ENCODE peak calls at places on chromosomes 6 and 20, in seven cellular contexts. D, V, O, R, G, L and N are unnamed samples.
A peak's percentile ranks its signal among the peaks of the same experiment; 100 is the strongest.

GRCh38 chr6:160088069-160088773 is 33.4 kb upstream of the SLC22A1 start:
- DNase-seq in L (peak; percentile 85), R (peak; percentile 65), O (peak; percentile 87), G (peak; percentile 71), V (peak; percentile 94), D (peak; percentile 78), N (peak; percentile 85)

GRCh38 chr6:16758163-16758975 is 2.9 kb downstream of the ATXN1 start:
- DNase-seq in R (no peak), V (peak; percentile 40), D (no peak), O (no peak), G (peak; percentile 51), L (no peak), N (peak; percentile 64)

GRCh38 chr6:160450849-160451248 is 102.7 kb downstream of the SLC22A3 start:
- DNase-seq in G (no peak), L (no peak), D (no peak), O (no peak), V (no peak), R (no peak), N (no peak)

GRCh38 chr6:105501246-105501645 is 98.4 kb upstream of the PREP start:
- DNase-seq in D (no peak), V (no peak), O (no peak), R (no peak), G (no peak), L (no peak), N (no peak)

GRCh38 chr20:23361108-23361650 is 803 bp upstream of the GZF1 start:
- DNase-seq in G (peak; percentile 23), R (no peak), L (no peak), D (peak; percentile 26), V (peak; percentile 38), O (peak; percentile 44), N (peak; percentile 70)

GRCh38 chr6:166282394-166283032 is 25.7 kb downstream of the PRR18 start:
- DNase-seq in G (no peak), R (no peak), D (no peak), V (peak; percentile 29), O (no peak), L (no peak), N (no peak)

GRCh38 chr20:17668432-17668831 is 13.6 kb downstream of the RRBP1 start:
- DNase-seq in V (no peak), L (no peak), R (no peak), O (no peak), D (no peak), G (no peak), N (no peak)

GRCh38 chr6:47168176-47168575 is 126.0 kb upstream of the ADGRF1 start:
- DNase-seq in V (peak; percentile 96), D (peak; percentile 98), R (peak; percentile 30), G (no peak), O (peak; percentile 96), L (peak; percentile 97), N (peak; percentile 94)

GRCh38 chr6:35238843-35239289 is 20.7 kb upstream of the ZNF76 start:
- DNase-seq in O (peak; percentile 27), V (no peak), D (no peak), L (no peak), R (no peak), G (peak; percentile 90), N (peak; percentile 44)

GRCh38 chr6:85394853-85395538 is 54.9 kb upstream of the NT5E start:
- DNase-seq in G (no peak), O (peak; percentile 67), V (peak; percentile 47), D (no peak), L (no peak), R (no peak), N (peak; percentile 53)

GRCh38 chr6:101380861-101381630 is 12.5 kb upstream of the GRIK2 start:
- DNase-seq in G (no peak), O (no peak), L (no peak), D (no peak), V (no peak), R (no peak), N (no peak)

GRCh38 chr6:101391772-101392560 is 1.5 kb upstream of the GRIK2 start:
- DNase-seq in R (no peak), L (no peak), O (no peak), G (peak; percentile 51), D (peak; percentile 56), V (peak; percentile 52), N (no peak)

GRCh38 chr6:101392561-101393230 is 812 bp upstream of the GRIK2 start:
- DNase-seq in L (no peak), D (peak; percentile 7), O (no peak), G (peak; percentile 53), R (no peak), V (no peak), N (no peak)

DNA sequence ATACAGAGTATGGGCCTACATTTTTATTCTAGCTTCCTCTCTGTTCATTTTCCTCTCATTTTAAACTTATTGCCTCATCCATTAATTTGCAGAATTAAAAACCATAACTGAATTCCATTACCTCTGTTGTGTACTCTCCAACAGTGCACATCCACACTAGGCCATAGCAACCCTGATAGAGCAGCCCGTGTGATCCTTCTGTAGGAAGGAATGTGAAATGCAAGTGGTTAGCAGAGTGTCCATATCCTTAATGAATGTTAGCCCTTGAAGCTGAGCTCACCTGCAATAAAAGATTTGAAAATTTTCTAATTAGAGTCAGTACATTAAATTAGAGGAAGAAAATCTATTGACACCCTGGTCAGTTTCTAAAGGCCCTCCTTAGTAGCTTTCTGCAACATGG is 6.5 kb upstream of the GRIK2 start:
- DNase-seq in R (no peak), L (no peak), G (peak; percentile 56), O (no peak), D (peak; percentile 23), V (no peak), N (no peak)
- TF ChIP-seq CTCF in R (no peak), L (peak; percentile 25), G (peak; percentile 64), O (no peak), D (peak; percentile 35), V (peak; percentile 41), N (peak; percentile 44)

GRCh38 chr20:53678990-53679596 is 85.5 kb upstream of the ZNF217 start:
- DNase-seq in G (no peak), R (no peak), O (peak; percentile 72), D (no peak), V (peak; percentile 42), L (no peak), N (peak; percentile 76)

GRCh38 chr20:53678315-53678989 is 84.8 kb upstream of the ZNF217 start:
- DNase-seq in R (no peak), G (no peak), V (no peak), L (no peak), O (no peak), D (no peak), N (peak; percentile 19)

GRCh38 chr20:53676519-53676822 is 82.8 kb upstream of the ZNF217 start:
- DNase-seq in R (no peak), D (no peak), L (no peak), O (no peak), V (no peak), G (no peak), N (no peak)

GRCh38 chr20:53676987-53677386 is 83.3 kb upstream of the ZNF217 start:
- DNase-seq in R (no peak), O (no peak), V (no peak), L (no peak), D (no peak), G (no peak), N (no peak)

DNA sequence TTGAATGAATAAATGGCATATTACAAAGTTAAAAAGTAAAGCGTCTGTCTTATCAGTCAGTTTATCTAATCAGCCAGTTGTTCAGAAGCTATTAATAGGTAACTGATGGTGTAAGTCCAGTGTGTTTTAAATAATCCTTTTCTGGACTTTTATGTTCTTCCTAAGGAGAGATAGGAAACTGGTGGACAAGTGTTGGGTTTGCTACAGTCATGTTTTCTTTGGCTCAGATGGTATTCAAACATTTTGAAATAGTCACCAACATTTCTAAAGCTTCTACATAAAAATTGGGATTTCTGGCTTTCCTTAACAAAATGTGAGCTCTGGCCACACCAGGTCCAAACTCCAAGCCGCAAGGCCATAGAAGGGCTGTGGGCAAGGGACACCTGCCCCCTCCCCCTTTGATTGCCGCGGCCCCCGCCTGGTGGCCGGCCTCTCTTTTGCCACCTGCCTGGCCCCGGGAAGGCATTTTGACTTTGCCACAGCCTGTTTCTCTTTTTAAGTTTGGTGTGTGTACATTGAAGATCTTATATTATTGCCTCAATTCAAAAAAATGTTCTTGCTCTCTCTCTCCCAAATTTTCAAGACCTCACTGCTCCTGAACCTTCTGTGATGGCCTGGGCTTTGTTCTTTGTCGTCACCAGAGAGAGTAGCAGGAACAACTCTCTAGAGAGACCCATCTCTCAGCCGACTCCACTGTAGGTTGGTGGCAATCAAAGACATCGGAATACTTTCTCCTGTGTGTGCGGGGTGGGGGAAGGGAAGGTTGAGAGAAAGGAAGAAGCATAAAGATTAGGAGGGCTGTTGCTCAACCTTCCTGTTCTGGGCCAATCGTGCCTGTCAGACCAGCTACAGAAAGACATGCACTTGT is 84.0 kb upstream of the ZNF217 start:
- DNase-seq in D (no peak), L (no peak), O (peak; percentile 47), V (peak; percentile 29), G (peak; percentile 52), R (no peak), N (peak; percentile 79)
- TF ChIP-seq CTCF in D (no peak), L (no peak), O (no peak), V (no peak), G (peak; percentile 25), R (no peak), N (no peak)

DNA sequence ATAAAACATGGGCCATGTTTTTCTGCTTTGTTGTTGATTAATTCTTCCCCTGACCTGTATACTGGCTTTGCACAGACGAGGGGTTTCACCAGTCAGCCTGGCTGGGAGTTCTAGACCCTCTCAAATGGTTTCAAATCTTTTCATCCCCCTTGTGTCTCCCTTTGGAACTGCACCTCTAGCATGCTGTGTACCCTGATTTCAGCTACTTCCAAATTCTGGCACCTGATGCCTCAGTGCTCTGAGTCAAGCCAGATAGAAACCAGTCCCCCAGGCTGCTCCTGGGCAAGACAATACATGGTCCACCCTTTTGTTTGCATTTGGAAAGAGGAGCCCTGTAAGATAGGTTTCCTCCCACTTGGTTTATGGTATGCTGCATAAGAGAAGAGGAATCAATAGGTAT is 290.2 kb downstream of the BTBD3 start:
- DNase-seq in V (peak; percentile 34), O (peak; percentile 48), G (peak; percentile 86), L (peak; percentile 7), R (no peak), D (peak; percentile 82), N (peak; percentile 49)
- TF ChIP-seq CTCF in V (peak; percentile 89), O (peak; percentile 85), G (peak; percentile 77), L (peak; percentile 79), R (peak; percentile 39), D (peak; percentile 79), N (peak; percentile 92)

GRCh38 chr6:157339432-157339831 is 16.1 kb upstream of the TMEM242 start:
- DNase-seq in O (no peak), V (no peak), L (no peak), G (peak; percentile 16), D (no peak), R (no peak), N (no peak)
- TF ChIP-seq CTCF in O (no peak), V (no peak), L (no peak), G (peak; percentile 42), D (peak; percentile 47), R (no peak), N (peak; percentile 15)